ENCODE peak calls at places on chromosomes 1 and 21, in five cellular contexts. O, D, H, J and B are unnamed samples.

GRCh38 chr1:167950569-167950968 is 13.7 kb upstream of the MPC2 start:
- DNase-seq in D (no peak), H (no peak), O (no peak), J (no peak), B (no peak)

GRCh38 chr1:55276671-55277376 is 61.7 kb upstream of the USP24 start:
- DNase-seq in H (no peak), D (no peak), O (peak), J (no peak), B (no peak)

GRCh38 chr1:156748670-156749428 is 2.6 kb downstream of the HDGF start:
- DNase-seq in D (peak), O (no peak), J (peak), H (no peak), B (no peak)

GRCh38 chr1:56073614-56074356 is 505.6 kb downstream of the PLPP3 start:
- DNase-seq in J (no peak), H (no peak), D (no peak), O (no peak), B (no peak)

GRCh38 chr1:176691251-176692228 is 228.6 kb downstream of the PAPPA2 start:
- DNase-seq in J (peak), D (peak), H (peak), O (peak), B (peak)

GRCh38 chr1:174167404-174167803 is 8.1 kb downstream of the RABGAP1L start:
- DNase-seq in J (no peak), H (no peak), D (no peak), O (no peak), B (no peak)

GRCh38 chr1:21340230-21340564 is 49.9 kb upstream of the ECE1 start:
- DNase-seq in O (no peak), D (no peak), H (no peak), J (no peak), B (no peak)

GRCh38 chr1:157806431-157807149 is 13.3 kb downstream of the FCRL1 start:
- DNase-seq in J (no peak), O (no peak), D (no peak), H (peak), B (no peak)

GRCh38 chr1:209648931-209649776 is 3.1 kb downstream of the LAMB3 start:
- DNase-seq in D (peak), J (peak), O (peak), H (no peak), B (no peak)

GRCh38 chr1:19654386-19654785 is 10.3 kb downstream of the NBL1 start:
- DNase-seq in J (peak), H (no peak), O (no peak), D (peak), B (no peak)

GRCh38 chr1:938088-938683 is 14.5 kb downstream of the SAMD11 start:
- DNase-seq in J (peak), O (peak), D (peak), H (no peak), B (no peak)

GRCh38 chr21:42851812-42852665 is 27.3 kb downstream of the WDR4 start:
- DNase-seq in O (no peak), D (no peak), J (no peak), H (no peak), B (no peak)

GRCh38 chr1:25526753-25527152 is 16.7 kb upstream of the LDLRAP1 start:
- DNase-seq in J (no peak), D (no peak), O (no peak), H (no peak), B (no peak)

GRCh38 chr1:83692524-83693336 is 306.2 kb downstream of the TTLL7 start:
- DNase-seq in J (peak), H (peak), D (no peak), O (no peak), B (peak)

GRCh38 chr21:16058896-16059295 is 329.1 kb downstream of the USP25 start:
- DNase-seq in H (no peak), D (no peak), O (no peak), J (no peak), B (no peak)

GRCh38 chr1:170660874-170661645 is 2.9 kb upstream of the PRRX1 start:
- DNase-seq in H (no peak), J (no peak), O (no peak), D (no peak), B (peak)

GRCh38 chr1:19949016-19949415 is 25.6 kb upstream of the PLA2G2E start:
- DNase-seq in D (peak), O (no peak), H (no peak), J (peak), B (no peak)

GRCh38 chr1:107139833-107140702 is 771 bp upstream of the NTNG1 start:
- DNase-seq in J (no peak), O (no peak), D (no peak), H (no peak), B (peak)

GRCh38 chr1:247535402-247535801 is 838 bp downstream of the OR2C3 start:
- DNase-seq in O (no peak), H (no peak), D (no peak), J (no peak), B (no peak)

GRCh38 chr1:20262810-20263534 is 27.7 kb upstream of the VWA5B1 start:
- DNase-seq in H (no peak), D (no peak), J (no peak), O (no peak), B (no peak)

GRCh38 chr1:58214674-58215073 is 331.9 kb downstream of the OMA1 start:
- DNase-seq in O (no peak), H (no peak), D (no peak), J (no peak), B (no peak)

GRCh38 chr1:99149952-99150351 is 114.3 kb upstream of the PLPPR4 start:
- DNase-seq in J (no peak), O (no peak), H (no peak), D (no peak), B (no peak)

GRCh38 chr1:51330331-51331201 is at the start of gene TTC39A:
- DNase-seq in J (no peak), O (no peak), D (no peak), H (no peak), B (peak)

GRCh38 chr1:174039069-174039468 is 16.9 kb upstream of the RC3H1 start:
- DNase-seq in D (no peak), O (no peak), H (no peak), J (no peak), B (no peak)

GRCh38 chr1:246397046-246397445 is 110.0 kb downstream of the SMYD3 start:
- DNase-seq in O (no peak), J (no peak), H (no peak), D (no peak), B (no peak)

GRCh38 chr1:92933459-92933858 is 27.8 kb downstream of the DIPK1A start:
- DNase-seq in O (no peak), D (no peak), H (no peak), J (no peak), B (no peak)

GRCh38 chr21:41511858-41512257 is 3.9 kb upstream of the TMPRSS2 start:
- DNase-seq in J (no peak), D (no peak), H (no peak), O (no peak), B (no peak)

GRCh38 chr21:41610042-41610839 is 102.3 kb upstream of the TMPRSS2 start:
- DNase-seq in H (no peak), J (peak), O (peak), D (peak), B (peak)

GRCh38 chr21:30646904-30647303 is 4.2 kb downstream of the KRTAP20-3 start:
- DNase-seq in J (no peak), D (no peak), H (no peak), O (no peak), B (no peak)

GRCh38 chr1:67759692-67760029 is 73.6 kb downstream of the GNG12 start:
- DNase-seq in D (no peak), J (no peak), H (no peak), O (no peak), B (no peak)

GRCh38 chr1:246587032-246587431 is 20.8 kb downstream of the CNST start:
- DNase-seq in O (no peak), J (no peak), H (no peak), D (no peak), B (no peak)

GRCh38 chr21:42566524-42567180 is 53.0 kb downstream of the SLC37A1 start:
- DNase-seq in D (no peak), J (no peak), O (no peak), H (no peak), B (no peak)

GRCh38 chr1:59638172-59638800 is 176.5 kb upstream of the HOOK1 start:
- DNase-seq in D (peak), J (peak), H (no peak), O (no peak), B (peak)

GRCh38 chr1:78587213-78587612 is 33.0 kb upstream of the IFI44L start:
- DNase-seq in D (no peak), O (no peak), J (no peak), H (no peak), B (no peak)

GRCh38 chr1:15152318-15153183 is 996 bp upstream of the TMEM51 start:
- DNase-seq in H (no peak), D (peak), J (peak), O (peak), B (peak)

GRCh38 chr1:2494323-2494693 is 18.2 kb downstream of the PLCH2 start:
- DNase-seq in H (no peak), J (peak), O (no peak), D (peak), B (no peak)

GRCh38 chr1:1420654-1421134 is 382 bp downstream of the ANKRD65 start:
- DNase-seq in H (no peak), O (no peak), D (no peak), J (no peak), B (no peak)

GRCh38 chr1:211831558-211832323 is 1.2 kb upstream of the LPGAT1 start:
- DNase-seq in D (no peak), O (no peak), H (no peak), J (no peak), B (no peak)

GRCh38 chr1:211829343-211830054 is 1.1 kb downstream of the LPGAT1 start:
- DNase-seq in J (peak), O (peak), H (no peak), D (peak), B (peak)

GRCh38 chr1:211830055-211830329 is 571 bp downstream of the LPGAT1 start:
- DNase-seq in D (no peak), O (no peak), J (no peak), H (no peak), B (no peak)

GRCh38 chr1:211828584-211829342 is 1.8 kb downstream of the LPGAT1 start:
- DNase-seq in D (no peak), H (no peak), O (no peak), J (peak), B (no peak)

GRCh38 chr1:211830330-211831142 is at the start of gene LPGAT1:
- DNase-seq in D (peak), H (no peak), J (peak), O (peak), B (peak)
- TF ChIP-seq CTCF in D (peak), H (peak), J (peak), O (peak), B (peak)

GRCh38 chr1:197471248-197472035 is 203.4 kb downstream of the CRB1 start:
- DNase-seq in H (no peak), O (no peak), D (no peak), J (no peak), B (peak)

GRCh38 chr1:197467881-197468280 is 199.8 kb downstream of the CRB1 start:
- DNase-seq in H (no peak), O (no peak), D (no peak), J (no peak), B (no peak)

GRCh38 chr1:197468581-197469175 is 200.6 kb downstream of the CRB1 start:
- DNase-seq in H (no peak), J (no peak), O (no peak), D (no peak), B (no peak)

GRCh38 chr1:197470330-197470729 is 202.3 kb downstream of the CRB1 start:
- DNase-seq in H (no peak), J (no peak), O (no peak), D (no peak), B (no peak)

GRCh38 chr1:197469620-197470210 is 201.7 kb downstream of the CRB1 start:
- DNase-seq in J (no peak), O (no peak), H (no peak), D (no peak), B (peak)
- TF ChIP-seq JUNB in J (no peak), O (no peak), H (no peak), D (no peak), B (no peak)

GRCh38 chr1:248686815-248687214 is 15.8 kb downstream of the OR14I1 start:
- DNase-seq in D (peak), H (peak), O (no peak), J (no peak), B (no peak)
- TF ChIP-seq CTCF in D (peak), H (peak), O (peak), J (peak), B (no peak)

DNA sequence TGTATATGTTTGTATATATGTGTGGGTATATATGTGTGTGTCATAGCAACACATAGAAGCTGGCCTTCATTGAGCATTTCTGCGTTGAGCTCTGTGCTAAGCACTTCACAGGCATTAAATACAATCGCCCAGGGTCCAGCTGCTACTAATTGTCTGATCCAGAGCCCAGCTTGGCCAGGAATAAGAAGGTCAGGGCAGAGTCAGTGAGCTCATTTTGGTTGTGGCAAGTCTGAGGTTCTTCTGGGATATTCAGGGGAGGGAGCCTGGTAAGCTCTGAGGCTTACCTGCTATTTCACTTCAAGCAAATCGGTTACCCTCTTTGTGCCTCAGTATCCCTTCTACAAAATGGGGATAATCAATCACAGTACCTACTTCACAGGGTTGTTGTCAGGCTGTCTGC is 59.6 kb downstream of the FOXO6 start:
- DNase-seq in D (no peak), J (no peak), O (no peak), H (no peak), B (no peak)
- TF ChIP-seq JUNB in D (no peak), J (no peak), O (no peak), H (no peak), B (no peak)

GRCh38 chr1:85047472-85048295 is 616 bp downstream of the MCOLN3 start:
- DNase-seq in D (peak), H (no peak), J (no peak), O (no peak), B (peak)

GRCh38 chr1:85042413-85042812 is 5.9 kb downstream of the MCOLN3 start:
- DNase-seq in D (no peak), O (no peak), J (no peak), H (no peak), B (peak)

GRCh38 chr1:85048296-85049064 is at the start of gene MCOLN3:
- DNase-seq in O (peak), H (no peak), D (peak), J (no peak), B (peak)

GRCh38 chr1:85049735-85050166 is 1.5 kb upstream of the MCOLN3 start:
- DNase-seq in D (no peak), H (no peak), J (no peak), O (no peak), B (peak)

GRCh38 chr1:85047144-85047471 is 1.2 kb downstream of the MCOLN3 start:
- DNase-seq in D (no peak), J (no peak), H (no peak), O (no peak), B (no peak)
- TF ChIP-seq CTCF in D (no peak), J (no peak), H (no peak), O (no peak), B (no peak)

GRCh38 chr1:199495432-199495831 is 532.1 kb upstream of the NR5A2 start:
- DNase-seq in H (no peak), D (no peak), J (no peak), O (no peak), B (no peak)

GRCh38 chr1:199489594-199489993 is 537.9 kb upstream of the NR5A2 start:
- DNase-seq in D (no peak), O (no peak), H (no peak), J (no peak), B (no peak)

DNA sequence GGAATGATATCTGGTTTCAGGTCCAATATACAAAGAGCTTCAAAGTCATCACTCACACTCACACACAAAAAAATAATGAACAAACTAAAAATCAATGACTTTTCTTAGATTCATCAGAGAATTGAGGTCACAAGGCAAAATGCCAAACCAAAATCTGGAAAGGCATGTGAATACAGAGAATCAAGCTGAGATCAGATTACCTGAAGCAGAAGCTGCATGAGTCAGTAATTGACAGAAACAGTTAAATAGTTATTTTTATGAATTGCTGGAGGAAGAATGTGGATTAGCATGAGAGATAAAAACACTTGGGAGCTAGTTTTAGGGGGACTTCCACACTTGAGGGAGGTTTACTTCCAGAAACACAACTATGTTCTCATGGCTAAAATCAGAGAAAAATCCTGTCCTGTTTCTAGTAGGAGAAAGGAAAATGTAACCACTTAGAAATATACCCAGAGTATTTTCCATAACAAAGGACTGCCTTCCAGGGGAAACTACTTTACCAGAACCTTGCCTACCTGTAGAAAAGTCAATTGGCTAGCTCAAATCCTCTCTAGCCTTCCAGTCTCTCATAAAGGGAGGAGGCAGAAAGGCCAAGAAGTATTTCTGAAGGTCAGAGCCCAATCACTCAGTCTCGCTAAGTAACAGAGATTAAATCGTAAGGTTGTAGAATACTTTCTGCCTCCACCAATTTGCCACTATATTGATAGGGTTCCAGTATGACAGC is 536.5 kb upstream of the NR5A2 start:
- DNase-seq in O (no peak), J (no peak), H (no peak), D (no peak), B (peak)
- TF ChIP-seq JUNB in O (no peak), J (no peak), H (no peak), D (no peak), B (no peak)

GRCh38 chr1:192445243-192445642 is 128.5 kb downstream of the RGS21 start:
- DNase-seq in D (no peak), J (no peak), H (no peak), O (no peak), B (peak)

GRCh38 chr1:192443616-192444015 is 126.8 kb downstream of the RGS21 start:
- DNase-seq in O (no peak), D (no peak), J (no peak), H (no peak), B (no peak)

GRCh38 chr1:192442736-192443135 is 125.9 kb downstream of the RGS21 start:
- DNase-seq in D (no peak), J (no peak), O (no peak), H (no peak), B (no peak)

GRCh38 chr1:192439373-192440025 is 122.7 kb downstream of the RGS21 start:
- DNase-seq in J (peak), O (no peak), D (peak), H (no peak), B (no peak)

GRCh38 chr1:192441492-192441891 is 124.7 kb downstream of the RGS21 start:
- DNase-seq in H (no peak), J (no peak), O (no peak), D (no peak), B (no peak)
- TF ChIP-seq CTCF in H (no peak), J (no peak), O (no peak), D (no peak), B (no peak)

GRCh38 chr1:215484111-215484914 is 82.8 kb upstream of the KCTD3 start:
- DNase-seq in H (no peak), J (no peak), O (no peak), D (no peak), B (peak)

GRCh38 chr1:215487466-215487865 is 79.6 kb upstream of the KCTD3 start:
- DNase-seq in O (no peak), J (no peak), D (no peak), H (no peak), B (no peak)

GRCh38 chr1:215488850-215489249 is 78.3 kb upstream of the KCTD3 start:
- DNase-seq in O (no peak), J (no peak), D (no peak), H (no peak), B (no peak)

DNA sequence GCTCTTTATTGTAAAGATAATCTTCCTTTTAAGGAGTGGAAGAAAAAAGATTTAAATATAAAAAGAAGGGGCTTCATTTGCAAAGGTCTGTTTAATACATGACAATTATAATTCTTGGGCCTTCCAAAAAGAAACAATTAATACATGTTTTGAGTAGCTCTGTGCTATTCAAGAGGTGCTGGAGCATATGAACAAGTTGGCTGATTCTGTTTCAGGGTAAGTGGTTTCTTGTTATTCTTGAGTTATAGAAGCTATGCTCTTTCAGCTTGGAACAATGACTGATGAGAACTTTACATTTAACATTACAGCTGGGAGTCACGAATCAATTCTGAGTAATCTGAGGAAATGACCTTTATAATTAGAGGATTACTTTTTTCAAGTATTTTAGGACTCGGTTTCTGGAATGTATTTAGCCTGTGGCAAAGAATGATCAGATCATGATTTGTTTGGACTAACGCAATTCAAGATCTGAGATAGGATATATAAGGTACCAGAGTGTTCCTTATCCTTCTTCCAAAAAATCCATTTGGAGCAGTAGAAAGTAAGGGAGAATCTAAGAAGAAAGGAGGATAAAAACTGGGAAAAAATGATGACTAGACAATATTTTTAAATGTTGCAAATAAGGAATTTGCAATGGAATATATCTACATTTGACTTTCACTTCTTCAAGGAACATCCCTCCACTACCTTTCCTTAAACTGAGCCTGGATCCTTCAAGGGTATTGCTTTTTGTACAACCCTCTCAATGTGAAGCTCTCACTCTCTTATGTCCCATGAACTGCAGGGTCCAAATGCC is 77.1 kb upstream of the KCTD3 start:
- DNase-seq in O (no peak), H (no peak), J (no peak), D (no peak), B (no peak)
- TF ChIP-seq JUNB in O (no peak), H (no peak), J (no peak), D (no peak), B (no peak)